ENCODE peak calls at places on chromosome 13, in ten cellular contexts. One of them, this sample, is unnamed.

GRCh38 chr13:106417467-106418110 is 117.9 kb downstream of the EFNB2 start:
- DNase-seq in OCI-LY7: no peak
- DNase-seq in RWPE1: no peak
- DNase-seq in tibial nerve: no peak
- DNase-seq in lower lobe of right lung: no peak
- DNase-seq in NB4: no peak
- DNase-seq in heart left ventricle: no peak
- DNase-seq in CD4-positive, alpha-beta T cell: no peak
- DNase-seq in uterus: no peak
- DNase-seq in GM06990: no peak
- DNase-seq in this sample: no peak

GRCh38 chr13:106619688-106620555 is 52.0 kb upstream of the ARGLU1 start:
- DNase-seq in OCI-LY7: peak; percentile 45
- DNase-seq in RWPE1: peak; percentile 78
- DNase-seq in tibial nerve: peak; percentile 23
- DNase-seq in lower lobe of right lung: no peak
- DNase-seq in NB4: peak; percentile 63
- DNase-seq in heart left ventricle: no peak
- DNase-seq in CD4-positive, alpha-beta T cell: no peak
- DNase-seq in uterus: no peak
- DNase-seq in GM06990: peak; percentile 1
- DNase-seq in this sample: no peak

GRCh38 chr13:50599046-50599445 is 244.4 kb downstream of the DLEU7 start:
- DNase-seq in OCI-LY7: peak; percentile 64
- DNase-seq in RWPE1: no peak
- DNase-seq in tibial nerve: no peak
- DNase-seq in lower lobe of right lung: no peak
- DNase-seq in NB4: no peak
- DNase-seq in heart left ventricle: no peak
- DNase-seq in CD4-positive, alpha-beta T cell: no peak
- DNase-seq in uterus: no peak
- DNase-seq in GM06990: no peak
- DNase-seq in this sample: no peak

GRCh38 chr13:46166947-46167610 is 14.9 kb downstream of the LCP1 start:
- DNase-seq in OCI-LY7: no peak
- DNase-seq in RWPE1: no peak
- DNase-seq in tibial nerve: no peak
- DNase-seq in lower lobe of right lung: no peak
- DNase-seq in NB4: peak; percentile 47
- DNase-seq in heart left ventricle: no peak
- DNase-seq in CD4-positive, alpha-beta T cell: no peak
- DNase-seq in uterus: no peak
- DNase-seq in GM06990: no peak
- DNase-seq in this sample: no peak

GRCh38 chr13:110154370-110155031 is 152.5 kb downstream of the COL4A1 start:
- DNase-seq in OCI-LY7: no peak
- DNase-seq in RWPE1: no peak
- DNase-seq in tibial nerve: no peak
- DNase-seq in lower lobe of right lung: no peak
- DNase-seq in NB4: peak; percentile 48
- DNase-seq in heart left ventricle: no peak
- DNase-seq in CD4-positive, alpha-beta T cell: no peak
- DNase-seq in uterus: no peak
- DNase-seq in GM06990: no peak
- DNase-seq in this sample: no peak

GRCh38 chr13:49630580-49630979 is 2.3 kb downstream of the ARL11 start:
- DNase-seq in OCI-LY7: no peak
- DNase-seq in RWPE1: no peak
- DNase-seq in tibial nerve: no peak
- DNase-seq in lower lobe of right lung: no peak
- DNase-seq in NB4: no peak
- DNase-seq in heart left ventricle: no peak
- DNase-seq in CD4-positive, alpha-beta T cell: no peak
- DNase-seq in uterus: no peak
- DNase-seq in GM06990: no peak
- DNase-seq in this sample: no peak

GRCh38 chr13:99126821-99127220 is 73.8 kb upstream of the UBAC2 start:
- DNase-seq in OCI-LY7: no peak
- DNase-seq in RWPE1: no peak
- DNase-seq in tibial nerve: no peak
- DNase-seq in lower lobe of right lung: no peak
- DNase-seq in NB4: no peak
- DNase-seq in heart left ventricle: no peak
- DNase-seq in CD4-positive, alpha-beta T cell: no peak
- DNase-seq in uterus: no peak
- DNase-seq in GM06990: no peak
- DNase-seq in this sample: no peak

GRCh38 chr13:46982856-46983582 is 86.2 kb upstream of the HTR2A start:
- DNase-seq in OCI-LY7: peak; percentile 97
- DNase-seq in RWPE1: no peak
- DNase-seq in tibial nerve: no peak
- DNase-seq in lower lobe of right lung: no peak
- DNase-seq in NB4: peak; percentile 56
- DNase-seq in heart left ventricle: no peak
- DNase-seq in CD4-positive, alpha-beta T cell: no peak
- DNase-seq in uterus: no peak
- DNase-seq in GM06990: peak; percentile 81
- DNase-seq in this sample: peak; percentile 19

GRCh38 chr13:43905435-43906031 is 25.8 kb downstream of the LACC1 start:
- DNase-seq in OCI-LY7: peak; percentile 74
- DNase-seq in RWPE1: peak; percentile 49
- DNase-seq in tibial nerve: peak; percentile 81
- DNase-seq in lower lobe of right lung: no peak
- DNase-seq in NB4: peak; percentile 68
- DNase-seq in heart left ventricle: no peak
- DNase-seq in CD4-positive, alpha-beta T cell: no peak
- DNase-seq in uterus: peak; percentile 18
- DNase-seq in GM06990: no peak
- DNase-seq in this sample: no peak

GRCh38 chr13:29936051-29936813 is 85.8 kb upstream of the UBL3 start:
- DNase-seq in OCI-LY7: no peak
- DNase-seq in RWPE1: no peak
- DNase-seq in tibial nerve: no peak
- DNase-seq in lower lobe of right lung: peak; percentile 51
- DNase-seq in NB4: peak; percentile 37
- DNase-seq in heart left ventricle: no peak
- DNase-seq in CD4-positive, alpha-beta T cell: no peak
- DNase-seq in uterus: no peak
- DNase-seq in GM06990: peak; percentile 10
- DNase-seq in this sample: no peak

DNA sequence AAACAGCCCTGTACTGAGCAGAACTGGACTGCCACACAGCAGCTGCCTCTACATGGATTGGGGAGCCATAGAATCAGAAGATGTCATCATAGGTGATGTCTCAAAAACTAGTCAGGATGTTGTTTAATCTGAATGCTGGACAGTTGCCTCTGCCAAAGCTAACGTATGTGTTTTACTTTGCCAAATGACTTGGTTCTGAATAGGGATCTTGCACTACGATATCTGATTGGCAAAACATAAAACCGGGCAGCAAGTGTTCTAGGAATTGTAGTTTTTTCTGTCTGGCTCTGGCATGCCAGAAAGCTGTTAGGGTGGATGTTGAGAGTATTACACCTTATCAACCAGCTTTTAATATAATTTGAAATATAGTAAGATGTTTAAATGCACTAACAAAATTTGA is 645.9 kb downstream of the GPC5 start:
- DNase-seq in OCI-LY7: no peak
- DNase-seq in RWPE1: no peak
- DNase-seq in tibial nerve: no peak
- DNase-seq in lower lobe of right lung: no peak
- DNase-seq in NB4: no peak
- DNase-seq in heart left ventricle: no peak
- DNase-seq in CD4-positive, alpha-beta T cell: no peak
- DNase-seq in uterus: no peak
- DNase-seq in GM06990: no peak
- DNase-seq in this sample: no peak
- TF ChIP-seq CTCF in OCI-LY7: no peak
- TF ChIP-seq CTCF in RWPE1: no peak
- TF ChIP-seq CTCF in tibial nerve: no peak
- TF ChIP-seq CTCF in lower lobe of right lung: no peak
- TF ChIP-seq CTCF in NB4: no peak
- TF ChIP-seq CTCF in heart left ventricle: no peak
- TF ChIP-seq CTCF in CD4-positive, alpha-beta T cell: no peak
- TF ChIP-seq CTCF in uterus: no peak
- TF ChIP-seq CTCF in GM06990: no peak
- TF ChIP-seq CTCF in this sample: no peak

GRCh38 chr13:113860051-113860471 is 3.8 kb downstream of the GAS6 start:
- DNase-seq in OCI-LY7: no peak
- DNase-seq in RWPE1: no peak
- DNase-seq in tibial nerve: no peak
- DNase-seq in lower lobe of right lung: no peak
- DNase-seq in NB4: no peak
- DNase-seq in heart left ventricle: no peak
- DNase-seq in CD4-positive, alpha-beta T cell: no peak
- DNase-seq in uterus: no peak
- DNase-seq in GM06990: no peak
- DNase-seq in this sample: no peak

GRCh38 chr13:113862191-113862765 is 1.6 kb downstream of the GAS6 start:
- DNase-seq in OCI-LY7: no peak
- DNase-seq in RWPE1: peak; percentile 44
- DNase-seq in tibial nerve: no peak
- DNase-seq in lower lobe of right lung: peak; percentile 32
- DNase-seq in NB4: no peak
- DNase-seq in heart left ventricle: peak; percentile 29
- DNase-seq in CD4-positive, alpha-beta T cell: no peak
- DNase-seq in uterus: peak; percentile 28
- DNase-seq in GM06990: no peak
- DNase-seq in this sample: no peak

GRCh38 chr13:113862766-113863510 is 938 bp downstream of the GAS6 start:
- DNase-seq in OCI-LY7: no peak
- DNase-seq in RWPE1: peak; percentile 62
- DNase-seq in tibial nerve: no peak
- DNase-seq in lower lobe of right lung: peak; percentile 68
- DNase-seq in NB4: no peak
- DNase-seq in heart left ventricle: peak; percentile 72
- DNase-seq in CD4-positive, alpha-beta T cell: no peak
- DNase-seq in uterus: peak; percentile 59
- DNase-seq in GM06990: no peak
- DNase-seq in this sample: peak; percentile 30

GRCh38 chr13:113860579-113861432 is 3.1 kb downstream of the GAS6 start:
- DNase-seq in OCI-LY7: no peak
- DNase-seq in RWPE1: no peak
- DNase-seq in tibial nerve: no peak
- DNase-seq in lower lobe of right lung: peak; percentile 66
- DNase-seq in NB4: no peak
- DNase-seq in heart left ventricle: no peak
- DNase-seq in CD4-positive, alpha-beta T cell: no peak
- DNase-seq in uterus: peak; percentile 60
- DNase-seq in GM06990: no peak
- DNase-seq in this sample: no peak

GRCh38 chr13:113861433-113862030 is 2.3 kb downstream of the GAS6 start:
- DNase-seq in OCI-LY7: no peak
- DNase-seq in RWPE1: peak; percentile 82
- DNase-seq in tibial nerve: no peak
- DNase-seq in lower lobe of right lung: peak; percentile 35
- DNase-seq in NB4: no peak
- DNase-seq in heart left ventricle: no peak
- DNase-seq in CD4-positive, alpha-beta T cell: no peak
- DNase-seq in uterus: peak; percentile 20
- DNase-seq in GM06990: no peak
- DNase-seq in this sample: no peak
- TF ChIP-seq CTCF in OCI-LY7: no peak
- TF ChIP-seq CTCF in RWPE1: no peak
- TF ChIP-seq CTCF in tibial nerve: no peak
- TF ChIP-seq CTCF in lower lobe of right lung: no peak
- TF ChIP-seq CTCF in NB4: no peak
- TF ChIP-seq CTCF in heart left ventricle: no peak
- TF ChIP-seq CTCF in CD4-positive, alpha-beta T cell: no peak
- TF ChIP-seq CTCF in uterus: no peak
- TF ChIP-seq CTCF in GM06990: no peak
- TF ChIP-seq CTCF in this sample: no peak

GRCh38 chr13:68234278-68234677 is 1004.1 kb upstream of the PCDH9 start:
- DNase-seq in OCI-LY7: no peak
- DNase-seq in RWPE1: peak; percentile 7
- DNase-seq in tibial nerve: no peak
- DNase-seq in lower lobe of right lung: no peak
- DNase-seq in NB4: no peak
- DNase-seq in heart left ventricle: no peak
- DNase-seq in CD4-positive, alpha-beta T cell: no peak
- DNase-seq in uterus: no peak
- DNase-seq in GM06990: no peak
- DNase-seq in this sample: no peak
- TF ChIP-seq CTCF in OCI-LY7: no peak
- TF ChIP-seq CTCF in RWPE1: no peak
- TF ChIP-seq CTCF in tibial nerve: no peak
- TF ChIP-seq CTCF in lower lobe of right lung: no peak
- TF ChIP-seq CTCF in NB4: no peak
- TF ChIP-seq CTCF in heart left ventricle: no peak
- TF ChIP-seq CTCF in CD4-positive, alpha-beta T cell: no peak
- TF ChIP-seq CTCF in uterus: no peak
- TF ChIP-seq CTCF in GM06990: no peak
- TF ChIP-seq CTCF in this sample: no peak

GRCh38 chr13:27005556-27005955 is 166.1 kb downstream of the USP12 start:
- DNase-seq in OCI-LY7: no peak
- DNase-seq in RWPE1: no peak
- DNase-seq in tibial nerve: no peak
- DNase-seq in lower lobe of right lung: no peak
- DNase-seq in NB4: peak; percentile 38
- DNase-seq in heart left ventricle: no peak
- DNase-seq in CD4-positive, alpha-beta T cell: no peak
- DNase-seq in uterus: no peak
- DNase-seq in GM06990: no peak
- DNase-seq in this sample: no peak

GRCh38 chr13:27004866-27005265 is 166.7 kb downstream of the USP12 start:
- DNase-seq in OCI-LY7: no peak
- DNase-seq in RWPE1: no peak
- DNase-seq in tibial nerve: no peak
- DNase-seq in lower lobe of right lung: no peak
- DNase-seq in NB4: no peak
- DNase-seq in heart left ventricle: no peak
- DNase-seq in CD4-positive, alpha-beta T cell: no peak
- DNase-seq in uterus: no peak
- DNase-seq in GM06990: no peak
- DNase-seq in this sample: no peak

GRCh38 chr13:27006519-27007161 is 165.0 kb downstream of the USP12 start:
- DNase-seq in OCI-LY7: no peak
- DNase-seq in RWPE1: no peak
- DNase-seq in tibial nerve: no peak
- DNase-seq in lower lobe of right lung: peak; percentile 67
- DNase-seq in NB4: peak; percentile 45
- DNase-seq in heart left ventricle: no peak
- DNase-seq in CD4-positive, alpha-beta T cell: no peak
- DNase-seq in uterus: no peak
- DNase-seq in GM06990: no peak
- DNase-seq in this sample: no peak

GRCh38 chr13:27007166-27007565 is 164.4 kb downstream of the USP12 start:
- DNase-seq in OCI-LY7: no peak
- DNase-seq in RWPE1: no peak
- DNase-seq in tibial nerve: no peak
- DNase-seq in lower lobe of right lung: no peak
- DNase-seq in NB4: no peak
- DNase-seq in heart left ventricle: no peak
- DNase-seq in CD4-positive, alpha-beta T cell: no peak
- DNase-seq in uterus: no peak
- DNase-seq in GM06990: no peak
- DNase-seq in this sample: no peak

GRCh38 chr13:27005976-27006518 is 165.6 kb downstream of the USP12 start:
- DNase-seq in OCI-LY7: no peak
- DNase-seq in RWPE1: no peak
- DNase-seq in tibial nerve: no peak
- DNase-seq in lower lobe of right lung: no peak
- DNase-seq in NB4: no peak
- DNase-seq in heart left ventricle: no peak
- DNase-seq in CD4-positive, alpha-beta T cell: no peak
- DNase-seq in uterus: no peak
- DNase-seq in GM06990: no peak
- DNase-seq in this sample: no peak
- TF ChIP-seq CTCF in OCI-LY7: no peak
- TF ChIP-seq CTCF in RWPE1: no peak
- TF ChIP-seq CTCF in tibial nerve: no peak
- TF ChIP-seq CTCF in lower lobe of right lung: no peak
- TF ChIP-seq CTCF in NB4: no peak
- TF ChIP-seq CTCF in heart left ventricle: no peak
- TF ChIP-seq CTCF in CD4-positive, alpha-beta T cell: no peak
- TF ChIP-seq CTCF in uterus: no peak
- TF ChIP-seq CTCF in GM06990: no peak
- TF ChIP-seq CTCF in this sample: no peak